ENCODE peak calls at places on chromosomes 13 and 19, in five cellular contexts. One of them, this sample, is unnamed.
A peak's percentile ranks its signal among the peaks of the same experiment; 100 is the strongest.

GRCh38 chr19:33725567-33725966 is 71.1 kb upstream of the KCTD15 start:
- DNase-seq in sciatic nerve: no peak
- DNase-seq in NCI-H2081: no peak
- DNase-seq in C1 segment of cervical spinal cord: no peak
- DNase-seq in sigmoid colon: no peak
- DNase-seq in this sample: peak; percentile 47

GRCh38 chr13:52713894-52714293 is 25.7 kb downstream of the CNMD start:
- DNase-seq in sigmoid colon: peak; percentile 74
- DNase-seq in C1 segment of cervical spinal cord: peak; percentile 5
- DNase-seq in sciatic nerve: no peak
- DNase-seq in NCI-H2081: no peak
- DNase-seq in this sample: no peak

GRCh38 chr13:48333976-48334375 is 30.4 kb downstream of the RB1 start:
- DNase-seq in sciatic nerve: no peak
- DNase-seq in NCI-H2081: no peak
- DNase-seq in sigmoid colon: no peak
- DNase-seq in C1 segment of cervical spinal cord: no peak
- DNase-seq in this sample: no peak

GRCh38 chr19:50147462-50148423 is 15.3 kb downstream of the IZUMO2 start:
- DNase-seq in sigmoid colon: peak; percentile 93
- DNase-seq in C1 segment of cervical spinal cord: peak; percentile 86
- DNase-seq in NCI-H2081: peak; percentile 46
- DNase-seq in sciatic nerve: peak; percentile 89
- DNase-seq in this sample: peak; percentile 89

GRCh38 chr19:50333737-50334617 is 4.8 kb upstream of the KCNC3 start:
- DNase-seq in C1 segment of cervical spinal cord: peak; percentile 97
- DNase-seq in sciatic nerve: peak; percentile 85
- DNase-seq in sigmoid colon: peak; percentile 74
- DNase-seq in NCI-H2081: peak; percentile 62
- DNase-seq in this sample: peak; percentile 92

GRCh38 chr19:9941236-9941635 is 4.9 kb upstream of the OLFM2 start:
- DNase-seq in sigmoid colon: no peak
- DNase-seq in C1 segment of cervical spinal cord: no peak
- DNase-seq in NCI-H2081: no peak
- DNase-seq in sciatic nerve: no peak
- DNase-seq in this sample: no peak

GRCh38 chr19:42628411-42629135 is 33.8 kb upstream of the CEACAM8 start:
- DNase-seq in sigmoid colon: no peak
- DNase-seq in C1 segment of cervical spinal cord: no peak
- DNase-seq in sciatic nerve: no peak
- DNase-seq in NCI-H2081: no peak
- DNase-seq in this sample: no peak

GRCh38 chr19:51461723-51462161 is 3.5 kb upstream of the SIGLEC8 start:
- DNase-seq in C1 segment of cervical spinal cord: peak; percentile 21
- DNase-seq in sigmoid colon: peak; percentile 62
- DNase-seq in sciatic nerve: no peak
- DNase-seq in NCI-H2081: no peak
- DNase-seq in this sample: peak; percentile 79

GRCh38 chr19:10270180-10270615 is 722 bp upstream of the ICAM1 start:
- DNase-seq in C1 segment of cervical spinal cord: peak; percentile 40
- DNase-seq in NCI-H2081: no peak
- DNase-seq in sigmoid colon: peak; percentile 83
- DNase-seq in sciatic nerve: peak; percentile 85
- DNase-seq in this sample: peak; percentile 98

GRCh38 chr19:53812335-53812734 is 11.8 kb downstream of the NLRP12 start:
- DNase-seq in C1 segment of cervical spinal cord: no peak
- DNase-seq in NCI-H2081: no peak
- DNase-seq in sciatic nerve: no peak
- DNase-seq in sigmoid colon: no peak
- DNase-seq in this sample: no peak

GRCh38 chr13:110448230-110448629 is 113.3 kb downstream of the RAB20 start:
- DNase-seq in sciatic nerve: no peak
- DNase-seq in sigmoid colon: no peak
- DNase-seq in NCI-H2081: no peak
- DNase-seq in C1 segment of cervical spinal cord: no peak
- DNase-seq in this sample: no peak

GRCh38 chr13:27954406-27954851 is 14.7 kb downstream of the CDX2 start:
- DNase-seq in sigmoid colon: no peak
- DNase-seq in C1 segment of cervical spinal cord: no peak
- DNase-seq in sciatic nerve: no peak
- DNase-seq in NCI-H2081: no peak
- DNase-seq in this sample: peak; percentile 75